ENCODE peak calls at places on chromosomes 16 and 17, in ten cellular contexts. One of them, this sample, is unnamed.

GRCh38 chr16:21702259-21702658 is 38.5 kb downstream of the OTOA start:
- DNase-seq in GM12892: no peak
- DNase-seq in lower leg skin: no peak
- DNase-seq in left ventricle myocardium inferior: no peak
- DNase-seq in transverse colon: no peak
- DNase-seq in NCI-H69: no peak
- DNase-seq in Peyer's patch: no peak
- DNase-seq in BE2C: no peak
- DNase-seq in heart right ventricle: no peak
- DNase-seq in tibial artery: no peak
- DNase-seq in this sample: no peak

GRCh38 chr17:8736362-8736761 is 8.3 kb downstream of the CCDC42 start:
- DNase-seq in GM12892: no peak
- DNase-seq in lower leg skin: peak; percentile 74
- DNase-seq in left ventricle myocardium inferior: no peak
- DNase-seq in transverse colon: no peak
- DNase-seq in NCI-H69: no peak
- DNase-seq in Peyer's patch: no peak
- DNase-seq in BE2C: no peak
- DNase-seq in heart right ventricle: no peak
- DNase-seq in tibial artery: no peak
- DNase-seq in this sample: no peak

GRCh38 chr17:313231-313630 is 39.4 kb downstream of the RPH3AL start:
- DNase-seq in GM12892: no peak
- DNase-seq in lower leg skin: no peak
- DNase-seq in left ventricle myocardium inferior: no peak
- DNase-seq in transverse colon: no peak
- DNase-seq in NCI-H69: no peak
- DNase-seq in Peyer's patch: no peak
- DNase-seq in BE2C: no peak
- DNase-seq in heart right ventricle: no peak
- DNase-seq in tibial artery: no peak
- DNase-seq in this sample: no peak

GRCh38 chr17:49327835-49328784 is 33.9 kb downstream of the ZNF652 start:
- DNase-seq in GM12892: no peak
- DNase-seq in lower leg skin: no peak
- DNase-seq in left ventricle myocardium inferior: no peak
- DNase-seq in transverse colon: no peak
- DNase-seq in NCI-H69: no peak
- DNase-seq in Peyer's patch: no peak
- DNase-seq in BE2C: no peak
- DNase-seq in heart right ventricle: no peak
- DNase-seq in tibial artery: no peak
- DNase-seq in this sample: no peak

GRCh38 chr17:12021604-12022003 is 927 bp downstream of the MAP2K4 start:
- DNase-seq in GM12892: no peak
- DNase-seq in lower leg skin: no peak
- DNase-seq in left ventricle myocardium inferior: no peak
- DNase-seq in transverse colon: no peak
- DNase-seq in NCI-H69: peak; percentile 37
- DNase-seq in Peyer's patch: no peak
- DNase-seq in BE2C: no peak
- DNase-seq in heart right ventricle: no peak
- DNase-seq in tibial artery: no peak
- DNase-seq in this sample: peak; percentile 30

GRCh38 chr16:21638573-21638975 is 13.8 kb downstream of the IGSF6 start:
- DNase-seq in GM12892: no peak
- DNase-seq in lower leg skin: no peak
- DNase-seq in left ventricle myocardium inferior: no peak
- DNase-seq in transverse colon: no peak
- DNase-seq in NCI-H69: no peak
- DNase-seq in Peyer's patch: no peak
- DNase-seq in BE2C: no peak
- DNase-seq in heart right ventricle: no peak
- DNase-seq in tibial artery: no peak
- DNase-seq in this sample: no peak

GRCh38 chr17:68328676-68329075 is 37.4 kb downstream of the ARSG start:
- DNase-seq in GM12892: no peak
- DNase-seq in lower leg skin: no peak
- DNase-seq in left ventricle myocardium inferior: no peak
- DNase-seq in transverse colon: no peak
- DNase-seq in NCI-H69: no peak
- DNase-seq in Peyer's patch: no peak
- DNase-seq in BE2C: no peak
- DNase-seq in heart right ventricle: no peak
- DNase-seq in tibial artery: no peak
- DNase-seq in this sample: no peak

GRCh38 chr17:76018340-76018680 is 8.8 kb downstream of the EVPL start:
- DNase-seq in GM12892: no peak
- DNase-seq in lower leg skin: no peak
- DNase-seq in left ventricle myocardium inferior: no peak
- DNase-seq in transverse colon: no peak
- DNase-seq in NCI-H69: no peak
- DNase-seq in Peyer's patch: no peak
- DNase-seq in BE2C: no peak
- DNase-seq in heart right ventricle: no peak
- DNase-seq in tibial artery: no peak
- DNase-seq in this sample: no peak

GRCh38 chr16:84959045-84959576 is 52.2 kb downstream of the ZDHHC7 start:
- DNase-seq in GM12892: no peak
- DNase-seq in lower leg skin: no peak
- DNase-seq in left ventricle myocardium inferior: no peak
- DNase-seq in transverse colon: no peak
- DNase-seq in NCI-H69: no peak
- DNase-seq in Peyer's patch: no peak
- DNase-seq in BE2C: no peak
- DNase-seq in heart right ventricle: no peak
- DNase-seq in tibial artery: no peak
- DNase-seq in this sample: no peak

GRCh38 chr16:86918637-86919036 is 340.3 kb downstream of the FOXL1 start:
- DNase-seq in GM12892: no peak
- DNase-seq in lower leg skin: no peak
- DNase-seq in left ventricle myocardium inferior: no peak
- DNase-seq in transverse colon: no peak
- DNase-seq in NCI-H69: no peak
- DNase-seq in Peyer's patch: no peak
- DNase-seq in BE2C: no peak
- DNase-seq in heart right ventricle: no peak
- DNase-seq in tibial artery: no peak
- DNase-seq in this sample: no peak

GRCh38 chr16:89828870-89829629 is 775 bp downstream of the SPIRE2 start:
- DNase-seq in GM12892: no peak
- DNase-seq in lower leg skin: no peak
- DNase-seq in left ventricle myocardium inferior: no peak
- DNase-seq in transverse colon: no peak
- DNase-seq in NCI-H69: peak; percentile 64
- DNase-seq in Peyer's patch: no peak
- DNase-seq in BE2C: no peak
- DNase-seq in heart right ventricle: no peak
- DNase-seq in tibial artery: no peak
- DNase-seq in this sample: peak; percentile 63

GRCh38 chr17:41048441-41048840 is 1.3 kb upstream of the KRTAP2-1 start:
- DNase-seq in GM12892: no peak
- DNase-seq in lower leg skin: no peak
- DNase-seq in left ventricle myocardium inferior: no peak
- DNase-seq in transverse colon: no peak
- DNase-seq in NCI-H69: no peak
- DNase-seq in Peyer's patch: no peak
- DNase-seq in BE2C: no peak
- DNase-seq in heart right ventricle: no peak
- DNase-seq in tibial artery: no peak
- DNase-seq in this sample: no peak

GRCh38 chr17:13182450-13182849 is 164.6 kb upstream of the ELAC2 start:
- DNase-seq in GM12892: no peak
- DNase-seq in lower leg skin: no peak
- DNase-seq in left ventricle myocardium inferior: no peak
- DNase-seq in transverse colon: peak; percentile 8
- DNase-seq in NCI-H69: no peak
- DNase-seq in Peyer's patch: no peak
- DNase-seq in BE2C: no peak
- DNase-seq in heart right ventricle: no peak
- DNase-seq in tibial artery: no peak
- DNase-seq in this sample: no peak

GRCh38 chr17:68289473-68289872 is 1.5 kb downstream of the SLC16A6 start:
- DNase-seq in GM12892: no peak
- DNase-seq in lower leg skin: peak; percentile 63
- DNase-seq in left ventricle myocardium inferior: no peak
- DNase-seq in transverse colon: no peak
- DNase-seq in NCI-H69: no peak
- DNase-seq in Peyer's patch: no peak
- DNase-seq in BE2C: no peak
- DNase-seq in heart right ventricle: no peak
- DNase-seq in tibial artery: no peak
- DNase-seq in this sample: no peak

GRCh38 chr17:67443931-67444597 is 67.0 kb downstream of the PITPNC1 start:
- DNase-seq in GM12892: no peak
- DNase-seq in lower leg skin: peak; percentile 81
- DNase-seq in left ventricle myocardium inferior: no peak
- DNase-seq in transverse colon: no peak
- DNase-seq in NCI-H69: no peak
- DNase-seq in Peyer's patch: no peak
- DNase-seq in BE2C: no peak
- DNase-seq in heart right ventricle: peak; percentile 45
- DNase-seq in tibial artery: no peak
- DNase-seq in this sample: no peak

GRCh38 chr16:265002-265529 is 10.7 kb downstream of the RGS11 start:
- DNase-seq in GM12892: no peak
- DNase-seq in lower leg skin: no peak
- DNase-seq in left ventricle myocardium inferior: no peak
- DNase-seq in transverse colon: no peak
- DNase-seq in NCI-H69: no peak
- DNase-seq in Peyer's patch: no peak
- DNase-seq in BE2C: no peak
- DNase-seq in heart right ventricle: no peak
- DNase-seq in tibial artery: no peak
- DNase-seq in this sample: no peak

This sample was measured in NCI-H82.